ENCODE peak calls at places on chromosomes 4 and X, in seven cellular contexts. Q, F, U, K, W, O and R are unnamed samples. For H3K4me1, the result is how much of the 10 kb centered on the place peaks cover.

GRCh38 chr4:106264331-106264728 is 51.7 kb downstream of the TBCK start:
- DNase-seq in Q (no peak), F (no peak), U (no peak), K (no peak), W (no peak), O (peak), R (no peak)

GRCh38 chr4:184503869-184504300 is 29.5 kb upstream of the IRF2 start:
- DNase-seq in Q (peak), F (no peak), U (no peak), K (no peak), W (no peak), O (peak), R (peak)

GRCh38 chrX:125205918-125206665 is 113.6 kb upstream of the TEX13C start:
- DNase-seq in Q (no peak), F (peak), U (no peak), K (peak), W (no peak), O (no peak), R (no peak)

GRCh38 chrX:129957241-129958099 is 25.0 kb upstream of the BCORL1 start:
- DNase-seq in Q (no peak), F (peak), U (peak), K (peak), W (no peak), O (peak), R (peak)

GRCh38 chr4:98682719-98683118 is 24.3 kb upstream of the TSPAN5 start:
- DNase-seq in Q (no peak), F (no peak), U (no peak), K (no peak), W (no peak), O (peak), R (no peak)

GRCh38 chrX:13499736-13500135 is 69.7 kb upstream of the EGFL6 start:
- DNase-seq in Q (no peak), F (no peak), U (no peak), K (no peak), W (no peak), O (no peak), R (no peak)

GRCh38 chr4:7970031-7970946 is 30.6 kb upstream of the AFAP1 start:
- DNase-seq in Q (peak), F (no peak), U (no peak), K (peak), W (no peak), O (peak), R (no peak)

GRCh38 chr4:7196731-7197130 is 4.4 kb downstream of the SORCS2 start:
- DNase-seq in Q (no peak), F (no peak), U (peak), K (no peak), W (no peak), O (no peak), R (no peak)

GRCh38 chr4:57119054-57119651 is 9.0 kb upstream of the IGFBP7 start:
- DNase-seq in Q (no peak), F (peak), U (peak), K (peak), W (no peak), O (peak), R (no peak)

GRCh38 chr4:26021417-26022345 is 107.7 kb downstream of the SMIM20 start:
- DNase-seq in Q (no peak), F (no peak), U (no peak), K (peak), W (no peak), O (no peak), R (no peak)

GRCh38 chr4:4308800-4309441 is 18.9 kb downstream of the ZBTB49 start:
- DNase-seq in Q (no peak), F (no peak), U (no peak), K (no peak), W (no peak), O (peak), R (no peak)

GRCh38 chrX:21802054-21802660 is 37.3 kb upstream of the MBTPS2 start:
- DNase-seq in Q (no peak), F (no peak), U (no peak), K (no peak), W (no peak), O (no peak), R (no peak)

GRCh38 chrX:2373615-2374014 is 127.2 kb downstream of the DHRSX start:
- DNase-seq in Q (no peak), F (no peak), U (no peak), K (no peak), W (no peak), O (no peak), R (no peak)

GRCh38 chr4:167233523-167234387 is 539 bp downstream of the SPOCK3 start:
- DNase-seq in Q (no peak), F (no peak), U (peak), K (no peak), W (peak), O (peak), R (no peak)

GRCh38 chr4:114399085-114399484 is 199.5 kb upstream of the UGT8 start:
- DNase-seq in Q (no peak), F (no peak), U (no peak), K (no peak), W (no peak), O (no peak), R (no peak)

GRCh38 chr4:145734576-145735329 is 54.8 kb downstream of the C4orf51 start:
- DNase-seq in Q (no peak), F (no peak), U (peak), K (peak), W (no peak), O (peak), R (no peak)

GRCh38 chr4:42638993-42639392 is 17.9 kb downstream of the ATP8A1 start:
- DNase-seq in Q (no peak), F (no peak), U (no peak), K (no peak), W (no peak), O (no peak), R (no peak)

GRCh38 chr4:39365360-39365759 is 802 bp downstream of the RFC1 start:
- DNase-seq in Q (no peak), F (no peak), U (no peak), K (no peak), W (no peak), O (no peak), R (no peak)

GRCh38 chrX:18828832-18829404 is 121.5 kb downstream of the PPEF1 start:
- DNase-seq in Q (no peak), F (no peak), U (no peak), K (no peak), W (no peak), O (peak), R (no peak)

GRCh38 chr4:16019666-16020065 is 56.7 kb upstream of the FGFBP2 start:
- DNase-seq in Q (no peak), F (no peak), U (no peak), K (no peak), W (no peak), O (no peak), R (no peak)

GRCh38 chr4:68344785-68345184 is 5.1 kb downstream of the YTHDC1 start:
- DNase-seq in Q (no peak), F (no peak), U (no peak), K (no peak), W (no peak), O (no peak), R (no peak)

GRCh38 chr4:68342139-68342538 is 7.8 kb downstream of the YTHDC1 start:
- DNase-seq in Q (no peak), F (no peak), U (no peak), K (no peak), W (no peak), O (peak), R (no peak)

GRCh38 chr4:68346461-68346860 is 3.4 kb downstream of the YTHDC1 start:
- DNase-seq in Q (no peak), F (no peak), U (no peak), K (no peak), W (no peak), O (peak), R (no peak)

GRCh38 chr4:68347845-68348244 is 2.0 kb downstream of the YTHDC1 start:
- DNase-seq in Q (no peak), F (no peak), U (no peak), K (no peak), W (no peak), O (no peak), R (no peak)

DNA sequence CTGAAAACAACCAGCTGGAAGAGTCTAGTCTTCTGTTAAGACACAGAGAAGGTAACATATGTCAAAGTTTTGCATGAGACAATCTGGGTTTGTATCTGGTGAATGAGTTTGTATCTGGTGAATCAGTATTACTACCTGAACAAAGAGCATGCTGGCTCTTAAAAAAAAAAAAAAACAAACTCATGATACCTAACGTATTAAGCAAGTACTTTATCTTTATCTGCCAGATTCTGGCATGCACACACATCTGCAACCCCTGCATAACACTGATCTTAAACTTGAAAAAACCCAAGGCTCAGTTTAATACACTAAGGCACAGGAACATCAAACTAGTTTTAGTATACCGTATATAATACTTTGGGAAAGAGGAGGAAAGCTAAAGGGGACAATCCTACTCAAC is 5.8 kb downstream of the YTHDC1 start:
- DNase-seq in Q (no peak), F (no peak), U (no peak), K (no peak), W (no peak), O (no peak), R (no peak)
- H3K4me1 ChIP-seq in Q (half or more), F (half or more), U (half or more), K (half or more), W (under half), O (under half), R (under half)

GRCh38 chr4:179751669-179752068 is 2309.4 kb upstream of the AGA start:
- DNase-seq in Q (no peak), F (no peak), U (no peak), K (no peak), W (no peak), O (no peak), R (no peak)

GRCh38 chr4:179755322-179755721 is 2313.1 kb upstream of the AGA start:
- DNase-seq in Q (no peak), F (no peak), U (no peak), K (no peak), W (no peak), O (peak), R (no peak)

GRCh38 chr4:179748837-179749236 is 2306.6 kb upstream of the AGA start:
- DNase-seq in Q (no peak), F (no peak), U (no peak), K (no peak), W (no peak), O (no peak), R (no peak)

GRCh38 chr4:179750374-179750773 is 2308.1 kb upstream of the AGA start:
- DNase-seq in Q (no peak), F (no peak), U (no peak), K (no peak), W (no peak), O (peak), R (no peak)
- H3K27ac ChIP-seq in Q (no peak), F (no peak), U (no peak), K (no peak), W (no peak), O (no peak), R (no peak)

DNA sequence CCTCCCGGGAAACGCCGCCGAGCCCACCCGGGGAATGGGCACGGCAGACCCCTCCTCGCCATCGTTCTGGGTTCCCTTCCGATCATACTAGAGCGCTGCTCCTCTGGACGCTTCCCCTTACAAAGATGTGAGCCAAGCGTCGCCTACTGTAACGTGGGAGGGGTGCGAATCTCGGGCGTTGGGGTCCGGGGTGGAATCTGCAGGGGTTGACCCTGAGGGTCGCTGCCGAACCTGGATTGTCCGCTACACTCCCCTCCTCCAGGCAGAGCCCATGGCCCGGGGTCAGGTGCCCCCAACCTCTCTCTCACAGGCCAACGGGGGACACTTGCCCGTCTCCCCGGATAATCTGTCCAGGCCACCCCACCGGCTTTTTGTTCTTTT is 13.8 kb downstream of the BCOR start:
- DNase-seq in Q (no peak), F (no peak), U (no peak), K (no peak), W (no peak), O (no peak), R (no peak)
- H3K4me1 ChIP-seq in Q (half or more), F (half or more), U (under half), K (under half), W (under half), O (under half), R (under half)

GRCh38 chr4:165360041-165360782 is 18.6 kb upstream of the CPE start:
- DNase-seq in Q (no peak), F (no peak), U (no peak), K (no peak), W (no peak), O (no peak), R (no peak)
- H3K27ac ChIP-seq in Q (no peak), F (no peak), U (no peak), K (no peak), W (no peak), O (no peak), R (no peak)

DNA sequence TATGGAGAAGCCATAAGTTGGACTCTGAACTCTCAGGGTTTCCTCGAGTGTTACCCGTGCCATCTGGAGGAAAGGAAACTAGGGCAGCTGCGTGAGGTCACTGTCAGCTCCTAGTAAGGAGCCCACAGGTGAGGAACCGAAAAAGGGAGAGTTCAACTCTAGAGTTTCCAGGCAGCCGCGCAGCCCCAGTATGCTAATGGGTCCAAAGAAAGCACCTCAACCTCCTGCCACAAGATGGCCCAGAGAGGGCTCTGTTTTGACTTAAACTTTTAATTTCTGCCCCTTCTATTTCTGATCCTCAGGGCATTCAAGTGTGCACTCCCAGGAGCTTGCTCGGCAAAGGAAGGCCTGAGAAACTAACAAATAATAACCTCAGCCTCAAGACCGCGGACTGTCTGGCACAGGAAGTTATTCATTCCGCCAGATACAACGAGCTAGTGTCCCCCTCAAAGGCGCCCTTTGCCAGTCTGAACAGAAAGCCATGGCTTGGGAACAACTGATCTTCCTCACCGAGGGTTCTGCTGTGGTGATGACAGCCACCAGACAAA is 13.9 kb downstream of the SCARB2 start:
- DNase-seq in Q (peak), F (peak), U (no peak), K (peak), W (no peak), O (peak), R (no peak)
- H3K4me1 ChIP-seq in Q (under half), F (half or more), U (half or more), K (half or more), W (under half), O (under half), R (under half)

GRCh38 chr4:115575851-115576250 is 462.4 kb upstream of the NDST4 start:
- DNase-seq in Q (no peak), F (no peak), U (no peak), K (no peak), W (no peak), O (no peak), R (no peak)
- H3K27ac ChIP-seq in Q (no peak), F (no peak), U (no peak), K (no peak), W (no peak), O (peak), R (no peak)

GRCh38 chr4:41542526-41543270 is 4.7 kb downstream of the LIMCH1 start:
- DNase-seq in Q (no peak), F (no peak), U (no peak), K (no peak), W (no peak), O (peak), R (no peak)
- H3K4me1 ChIP-seq in Q (under half), F (half or more), U (under half), K (under half), W (under half), O (under half), R (under half)

GRCh38 chrX:8629871-8630270 is 102.1 kb downstream of the ANOS1 start:
- DNase-seq in Q (no peak), F (no peak), U (no peak), K (no peak), W (no peak), O (no peak), R (no peak)

GRCh38 chrX:8632949-8633348 is 99.0 kb downstream of the ANOS1 start:
- DNase-seq in Q (no peak), F (no peak), U (no peak), K (peak), W (no peak), O (no peak), R (no peak)

DNA sequence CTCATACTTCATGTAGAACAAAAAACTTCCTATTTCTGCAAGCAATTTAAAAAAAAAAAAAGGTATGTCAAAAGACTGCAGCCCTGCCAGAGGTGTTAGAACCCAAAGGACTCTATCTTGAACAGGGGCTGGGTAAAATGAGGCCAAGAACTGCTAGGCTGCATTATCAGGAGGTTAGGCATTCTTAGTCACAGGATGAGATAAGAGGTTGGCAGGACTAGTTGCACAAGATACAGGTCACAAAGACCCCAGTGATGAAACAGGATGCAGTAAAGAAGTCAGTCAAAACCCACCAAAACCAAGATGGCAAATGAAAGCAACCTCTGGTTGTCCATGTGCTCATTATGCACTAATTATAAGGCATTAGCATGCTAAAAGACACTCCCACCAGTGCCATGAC is 104.1 kb downstream of the ANOS1 start:
- DNase-seq in Q (no peak), F (no peak), U (no peak), K (no peak), W (no peak), O (no peak), R (no peak)
- H3K27ac ChIP-seq in Q (no peak), F (no peak), U (no peak), K (no peak), W (no peak), O (no peak), R (no peak)